ENCODE peak calls at places on chromosomes 11 and 22, in eight cellular contexts. Z is CD8-positive, alpha-beta memory T cell; I is thoracic aorta; K is ovary; T is pancreas; A is lung; E is kidney; H is heart right ventricle. L is an unnamed sample.

GRCh38 chr11:130727715-130728114 is 188.6 kb downstream of the SNX19 start:
- DNase-seq in Z (no peak), I (no peak), K (no peak), T (no peak), A (no peak), E (no peak), H (no peak), L (no peak)

GRCh38 chr11:125494987-125495725 is 909 bp downstream of the FEZ1 start:
- DNase-seq in Z (no peak), I (peak), K (peak), T (no peak), A (no peak), E (peak), H (peak), L (peak)

GRCh38 chr11:5004429-5005274 is 10.0 kb downstream of the OR51L1 start:
- DNase-seq in Z (no peak), I (no peak), K (no peak), T (peak), A (peak), E (no peak), H (peak), L (peak)

GRCh38 chr11:74701351-74701750 is 29.9 kb downstream of the CHRDL2 start:
- DNase-seq in Z (no peak), I (no peak), K (no peak), T (no peak), A (no peak), E (no peak), H (no peak), L (no peak)

GRCh38 chr11:117456027-117456720 is 128.5 kb downstream of the CEP164 start:
- DNase-seq in Z (no peak), I (no peak), K (no peak), T (no peak), A (no peak), E (no peak), H (no peak), L (no peak)

GRCh38 chr11:67306769-67307544 is 3.6 kb downstream of the SSH3 start:
- DNase-seq in Z (no peak), I (no peak), K (no peak), T (no peak), A (no peak), E (no peak), H (no peak), L (peak)

GRCh38 chr11:34654491-34655334 is 33.8 kb downstream of the EHF start:
- DNase-seq in Z (no peak), I (no peak), K (no peak), T (peak), A (peak), E (no peak), H (peak), L (peak)

GRCh38 chr11:69205125-69205928 is 49.6 kb downstream of the SMIM38 start:
- DNase-seq in Z (no peak), I (no peak), K (no peak), T (no peak), A (no peak), E (no peak), H (no peak), L (no peak)

GRCh38 chr11:134363161-134363560 is 31.4 kb downstream of the GLB1L2 start:
- DNase-seq in Z (no peak), I (no peak), K (no peak), T (no peak), A (no peak), E (peak), H (no peak), L (no peak)

GRCh38 chr22:37802310-37803194 is 5.2 kb upstream of the GCAT start:
- DNase-seq in Z (no peak), I (no peak), K (peak), T (peak), A (no peak), E (peak), H (peak), L (peak)

GRCh38 chr11:70650075-70650909 is 252.0 kb downstream of the CTTN start:
- DNase-seq in Z (no peak), I (no peak), K (no peak), T (peak), A (peak), E (no peak), H (peak), L (peak)

GRCh38 chr11:97389270-97389669 is 999.5 kb downstream of the JRKL start:
- DNase-seq in Z (no peak), I (no peak), K (no peak), T (no peak), A (no peak), E (no peak), H (no peak), L (no peak)

GRCh38 chr22:46425011-46425410 is 89.5 kb downstream of the TRMU start:
- DNase-seq in Z (no peak), I (no peak), K (no peak), T (no peak), A (no peak), E (no peak), H (no peak), L (no peak)

GRCh38 chr11:19160839-19161238 is 40.9 kb downstream of the CSRP3 start:
- DNase-seq in Z (no peak), I (no peak), K (no peak), T (no peak), A (no peak), E (no peak), H (no peak), L (no peak)

GRCh38 chr11:58024601-58025091 is 965 bp downstream of the OR9Q1 start:
- DNase-seq in Z (no peak), I (peak), K (peak), T (peak), A (peak), E (peak), H (peak), L (peak)

GRCh38 chr22:48841881-48842582 is 985.6 kb downstream of the BRD1 start:
- DNase-seq in Z (no peak), I (no peak), K (no peak), T (no peak), A (no peak), E (peak), H (no peak), L (no peak)

GRCh38 chr11:132365650-132366049 is 995.2 kb downstream of the NTM start:
- DNase-seq in Z (no peak), I (no peak), K (no peak), T (no peak), A (no peak), E (no peak), H (no peak), L (no peak)

GRCh38 chr11:13110145-13110544 is 101.0 kb downstream of the RASSF10 start:
- DNase-seq in Z (no peak), I (no peak), K (no peak), T (no peak), A (no peak), E (no peak), H (no peak), L (no peak)

GRCh38 chr22:48366591-48366990 is 1461.1 kb downstream of the BRD1 start:
- DNase-seq in Z (no peak), I (no peak), K (no peak), T (no peak), A (no peak), E (no peak), H (no peak), L (no peak)

GRCh38 chr11:65323813-65324212 is 9.1 kb downstream of the CDC42EP2 start:
- DNase-seq in Z (no peak), I (no peak), K (no peak), T (no peak), A (no peak), E (no peak), H (no peak), L (no peak)

GRCh38 chr11:1640076-1640946 is 10.7 kb downstream of the KRTAP5-5 start:
- DNase-seq in Z (peak), I (no peak), K (no peak), T (peak), A (no peak), E (peak), H (no peak), L (no peak)

GRCh38 chr11:121696177-121696863 is 243.6 kb upstream of the SORL1-AS1 start:
- DNase-seq in Z (no peak), I (no peak), K (no peak), T (peak), A (no peak), E (no peak), H (peak), L (no peak)

GRCh38 chr11:59898652-59899051 is 20.1 kb downstream of the OOSP3 start:
- DNase-seq in Z (no peak), I (no peak), K (no peak), T (no peak), A (no peak), E (no peak), H (no peak), L (no peak)

GRCh38 chr11:73206751-73207280 is 11.3 kb upstream of the P2RY2 start:
- DNase-seq in Z (no peak), I (no peak), K (no peak), T (no peak), A (no peak), E (no peak), H (no peak), L (no peak)

GRCh38 chr22:32617271-32617670 is 142.7 kb downstream of the FBXO7 start:
- DNase-seq in Z (no peak), I (no peak), K (peak), T (no peak), A (no peak), E (no peak), H (no peak), L (no peak)

GRCh38 chr11:10118830-10119229 is 175.2 kb downstream of the SBF2 start:
- DNase-seq in Z (no peak), I (no peak), K (no peak), T (no peak), A (no peak), E (no peak), H (no peak), L (no peak)

GRCh38 chr11:9888938-9889337 is 225.1 kb downstream of the SWAP70 start:
- DNase-seq in Z (no peak), I (no peak), K (no peak), T (no peak), A (no peak), E (no peak), H (no peak), L (no peak)

GRCh38 chr11:1202776-1203504 is 19.9 kb upstream of the MUC5B start:
- DNase-seq in Z (peak), I (no peak), K (peak), T (peak), A (peak), E (peak), H (peak), L (peak)

GRCh38 chr11:126963603-126964353 is 36.8 kb downstream of the KIRREL3 start:
- DNase-seq in Z (no peak), I (no peak), K (no peak), T (no peak), A (peak), E (no peak), H (no peak), L (no peak)

GRCh38 chr22:47822459-47822858 is 1060.0 kb downstream of the TBC1D22A start:
- DNase-seq in Z (no peak), I (no peak), K (no peak), T (no peak), A (no peak), E (no peak), H (no peak), L (no peak)

GRCh38 chr11:120208012-120208441 is 2.8 kb upstream of the OAF start:
- DNase-seq in Z (no peak), I (no peak), K (no peak), T (peak), A (no peak), E (no peak), H (no peak), L (peak)

GRCh38 chr11:92687724-92688123 is 281.7 kb upstream of the MTNR1B start:
- DNase-seq in Z (no peak), I (no peak), K (no peak), T (no peak), A (no peak), E (no peak), H (no peak), L (no peak)

GRCh38 chr11:78657968-78658839 is 83.5 kb upstream of the NARS2 start:
- DNase-seq in Z (no peak), I (no peak), K (no peak), T (no peak), A (no peak), E (no peak), H (no peak), L (peak)

DNA sequence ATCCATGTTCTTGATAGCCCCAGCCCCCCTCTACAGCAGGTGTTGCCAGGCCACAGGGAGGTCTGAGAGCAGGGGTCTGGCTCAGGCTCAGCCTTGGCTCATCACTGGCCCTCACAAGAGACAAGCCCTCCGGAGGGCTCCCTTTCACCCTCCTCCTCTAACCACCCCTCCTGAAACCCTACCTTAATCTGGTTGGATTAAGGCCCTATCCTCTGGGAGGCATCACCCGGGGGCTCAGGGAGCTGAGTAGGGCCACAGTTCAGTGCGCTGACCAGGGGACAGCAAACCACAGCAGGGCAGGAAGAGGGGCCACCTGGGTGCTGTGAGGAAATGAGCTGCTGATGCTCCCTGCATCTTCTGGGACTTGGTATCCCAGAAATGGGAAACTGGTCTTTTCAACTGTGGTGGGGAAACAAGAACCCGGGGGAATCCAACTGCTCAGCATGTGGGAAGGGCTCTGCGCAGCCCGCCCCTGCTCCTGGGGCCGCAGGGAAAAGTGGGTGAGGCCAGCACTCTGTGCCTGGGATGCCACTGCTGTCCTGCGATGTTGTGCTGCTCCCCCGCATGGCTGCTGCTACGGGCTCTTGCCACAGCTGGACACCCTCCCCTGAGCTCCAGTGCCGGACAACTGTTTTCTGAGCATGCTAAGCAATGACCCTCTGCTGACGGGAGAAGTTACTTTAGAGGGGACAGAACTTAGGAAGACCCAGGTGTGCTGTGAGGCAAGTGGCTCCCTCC is 17.5 kb downstream of the ADORA2A start:
- DNase-seq in Z (no peak), I (no peak), K (peak), T (no peak), A (no peak), E (peak), H (no peak), L (no peak)
- H3K27ac ChIP-seq in Z (no peak), I (no peak), K (no peak), T (no peak), A (no peak), E (no peak), H (no peak), L (no peak)

GRCh38 chr22:41534219-41534618 is 10.1 kb downstream of the POLR3H start:
- DNase-seq in Z (no peak), I (no peak), K (no peak), T (no peak), A (no peak), E (no peak), H (no peak), L (no peak)

GRCh38 chr22:41537203-41537602 is 7.1 kb downstream of the POLR3H start:
- DNase-seq in Z (no peak), I (no peak), K (no peak), T (no peak), A (no peak), E (no peak), H (no peak), L (no peak)

GRCh38 chr22:41532908-41533825 is 11.1 kb downstream of the POLR3H start:
- DNase-seq in Z (peak), I (no peak), K (peak), T (peak), A (peak), E (peak), H (peak), L (peak)

GRCh38 chr22:41531736-41532477 is 12.4 kb downstream of the POLR3H start:
- DNase-seq in Z (no peak), I (no peak), K (no peak), T (no peak), A (no peak), E (no peak), H (no peak), L (no peak)

GRCh38 chr22:41535244-41535643 is 9.0 kb downstream of the POLR3H start:
- DNase-seq in Z (no peak), I (no peak), K (no peak), T (no peak), A (no peak), E (no peak), H (no peak), L (no peak)
- H3K4me3 ChIP-seq in Z (no peak), I (no peak), K (no peak), T (no peak), A (no peak), E (no peak), H (no peak), L (no peak)

DNA sequence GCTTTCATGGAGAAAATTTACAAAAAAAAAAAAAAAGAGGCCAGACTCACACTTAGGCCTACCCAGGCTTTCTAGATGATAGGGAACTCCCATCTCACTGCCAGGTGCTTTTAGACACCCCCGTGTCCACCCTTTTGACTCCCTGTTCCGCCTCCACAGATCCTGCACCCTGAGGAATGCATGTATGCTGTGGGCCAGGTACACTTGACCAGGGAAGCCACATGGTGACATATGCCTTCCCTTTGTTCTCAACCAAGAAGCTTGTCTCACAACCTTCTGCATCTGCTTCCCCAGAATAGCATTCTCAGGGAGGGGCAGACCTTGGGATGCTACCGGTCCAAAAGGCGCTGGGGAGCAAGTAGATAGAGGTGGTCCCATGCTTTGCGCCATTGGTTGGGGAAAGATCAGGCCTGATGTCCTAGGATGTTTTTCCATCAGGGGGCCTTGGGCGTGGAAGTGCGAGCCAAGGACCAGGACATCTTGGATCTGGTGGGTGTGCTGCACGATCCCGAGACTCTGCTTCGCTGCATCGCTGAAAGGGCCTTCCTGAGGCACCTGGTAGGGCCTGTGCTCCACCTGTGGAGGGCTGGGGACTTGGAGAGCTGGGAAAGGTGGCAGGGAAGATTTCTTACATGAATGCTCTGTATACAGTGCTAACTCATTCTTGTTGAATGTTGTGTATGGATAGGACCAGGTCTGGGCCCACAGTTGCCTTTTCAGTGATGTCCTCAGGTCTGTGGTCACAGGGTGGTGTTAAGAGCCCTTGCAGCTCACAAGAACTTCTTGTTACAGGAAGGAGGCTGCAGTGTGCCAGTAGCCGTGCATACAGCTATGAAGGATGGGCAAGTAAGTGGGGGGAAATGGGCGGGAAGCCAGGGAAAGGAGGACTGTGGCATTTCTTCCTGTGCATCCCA is 7.5 kb downstream of the HMBS start:
- DNase-seq in Z (no peak), I (no peak), K (no peak), T (no peak), A (peak), E (no peak), H (no peak), L (no peak)
- H3K27ac ChIP-seq in Z (no peak), I (peak), K (no peak), T (no peak), A (no peak), E (no peak), H (no peak), L (no peak)

GRCh38 chr11:119016216-119017009 is 1.7 kb downstream of the RPS25 start:
- DNase-seq in Z (no peak), I (no peak), K (no peak), T (no peak), A (no peak), E (no peak), H (no peak), L (no peak)
- H3K4me3 ChIP-seq in Z (no peak), I (peak), K (no peak), T (peak), A (no peak), E (peak), H (peak), L (no peak)

GRCh38 chr11:102599642-102600261 is 25.4 kb downstream of the MMP20 start:
- DNase-seq in Z (no peak), I (no peak), K (no peak), T (no peak), A (no peak), E (no peak), H (no peak), L (no peak)
- H3K27ac ChIP-seq in Z (no peak), I (no peak), K (no peak), T (no peak), A (no peak), E (peak), H (no peak), L (no peak)

DNA sequence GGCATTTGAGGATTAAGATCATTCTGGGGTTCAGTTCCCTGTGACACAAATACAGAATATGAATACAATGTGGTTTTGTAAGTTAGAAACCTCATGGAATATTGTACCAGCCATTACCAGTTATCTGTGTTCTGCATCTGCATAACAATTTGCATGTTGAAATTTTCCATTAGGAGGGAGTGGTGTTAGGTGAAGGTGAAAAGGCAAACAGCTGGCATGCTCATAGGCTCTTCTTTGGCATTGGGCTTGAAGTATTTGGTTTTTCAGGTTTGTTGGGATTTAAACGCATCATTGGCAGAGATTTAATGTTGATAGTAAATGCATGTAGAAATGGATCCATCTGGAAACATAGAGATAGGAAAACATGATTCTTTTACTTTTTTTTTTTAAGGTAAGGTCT is 18.6 kb downstream of the RTN3 start:
- DNase-seq in Z (no peak), I (no peak), K (no peak), T (no peak), A (no peak), E (no peak), H (no peak), L (no peak)
- H3K4me3 ChIP-seq in Z (no peak), I (no peak), K (no peak), T (no peak), A (no peak), E (no peak), H (no peak), L (no peak)

L was measured in adrenal gland.